ENCODE peak calls at places on chromosomes 12 and 14, in six cellular contexts. K is caudate nucleus; S is GM23248; W is CD4-positive, alpha-beta T cell; T is cardiac muscle cell; N is lung. P is an unnamed sample.

GRCh38 chr12:6946920-6947374 is 3.1 kb downstream of the C12orf57 start:
- DNase-seq in K (no peak), S (no peak), W (no peak), T (no peak), N (no peak), P (no peak)

GRCh38 chr12:94059394-94060368 is 88.7 kb upstream of the PLXNC1 start:
- DNase-seq in K (no peak), S (no peak), W (no peak), T (no peak), N (peak; percentile 43), P (no peak)

GRCh38 chr14:96304956-96305355 is 48.9 kb downstream of the BDKRB1 start:
- DNase-seq in K (no peak), S (no peak), W (no peak), T (peak; percentile 34), N (no peak), P (no peak)

GRCh38 chr14:61493239-61493638 is 171.9 kb downstream of the PRKCH start:
- DNase-seq in K (no peak), S (peak; percentile 94), W (no peak), T (no peak), N (no peak), P (no peak)

GRCh38 chr14:105742531-105742848 is 216.1 kb downstream of the TMEM121 start:
- DNase-seq in K (no peak), S (no peak), W (no peak), T (no peak), N (no peak), P (no peak)

GRCh38 chr12:118645219-118645618 is 268.9 kb downstream of the SUDS3 start:
- DNase-seq in K (no peak), S (peak; percentile 0), W (no peak), T (peak; percentile 91), N (no peak), P (no peak)

GRCh38 chr12:108854453-108855283 is 2.7 kb downstream of the SSH1 start:
- DNase-seq in K (no peak), S (peak; percentile 97), W (no peak), T (peak; percentile 38), N (no peak), P (peak; percentile 84)

GRCh38 chr12:18389820-18390219 is 128.5 kb downstream of the PIK3C2G start:
- DNase-seq in K (no peak), S (no peak), W (no peak), T (no peak), N (no peak), P (no peak)

GRCh38 chr12:88973998-88974397 is 378.3 kb downstream of the DUSP6 start:
- DNase-seq in K (no peak), S (no peak), W (no peak), T (no peak), N (no peak), P (no peak)

GRCh38 chr14:100289916-100290606 is 16.2 kb downstream of the SLC25A29 start:
- DNase-seq in K (no peak), S (no peak), W (no peak), T (peak; percentile 74), N (no peak), P (no peak)

GRCh38 chr14:100586153-100586519 is 1.1 kb downstream of the BEGAIN start:
- DNase-seq in K (no peak), S (peak; percentile 35), W (no peak), T (no peak), N (no peak), P (no peak)

GRCh38 chr12:63889236-63889635 is 44.7 kb downstream of the SRGAP1 start:
- DNase-seq in K (peak; percentile 43), S (peak; percentile 73), W (no peak), T (no peak), N (no peak), P (no peak)

GRCh38 chr12:118061011-118061875 is at the start of gene WSB2:
- DNase-seq in K (peak; percentile 67), S (peak; percentile 73), W (peak; percentile 43), T (peak; percentile 58), N (peak; percentile 76), P (no peak)

GRCh38 chr14:34742509-34743115 is 28.2 kb upstream of the CFL2 start:
- DNase-seq in K (no peak), S (no peak), W (no peak), T (no peak), N (peak; percentile 41), P (no peak)

GRCh38 chr14:85471156-85471555 is 58.8 kb upstream of the FLRT2 start:
- DNase-seq in K (no peak), S (peak; percentile 64), W (no peak), T (no peak), N (no peak), P (no peak)

GRCh38 chr12:51863921-51864700 is 15.6 kb upstream of the FIGNL2 start:
- DNase-seq in K (peak; percentile 10), S (peak; percentile 27), W (no peak), T (peak; percentile 86), N (no peak), P (no peak)

GRCh38 chr14:69133206-69134125 is 19.5 kb downstream of the DCAF5 start:
- DNase-seq in K (no peak), S (peak; percentile 87), W (no peak), T (no peak), N (no peak), P (no peak)

GRCh38 chr12:47121146-47121545 is 41.4 kb upstream of the AMIGO2 start:
- DNase-seq in K (no peak), S (peak; percentile 57), W (no peak), T (no peak), N (no peak), P (no peak)

GRCh38 chr12:47123730-47124129 is 44.0 kb upstream of the AMIGO2 start:
- DNase-seq in K (no peak), S (no peak), W (no peak), T (no peak), N (no peak), P (no peak)

GRCh38 chr12:47124451-47124850 is 44.7 kb upstream of the AMIGO2 start:
- DNase-seq in K (no peak), S (peak; percentile 50), W (no peak), T (no peak), N (no peak), P (no peak)

DNA sequence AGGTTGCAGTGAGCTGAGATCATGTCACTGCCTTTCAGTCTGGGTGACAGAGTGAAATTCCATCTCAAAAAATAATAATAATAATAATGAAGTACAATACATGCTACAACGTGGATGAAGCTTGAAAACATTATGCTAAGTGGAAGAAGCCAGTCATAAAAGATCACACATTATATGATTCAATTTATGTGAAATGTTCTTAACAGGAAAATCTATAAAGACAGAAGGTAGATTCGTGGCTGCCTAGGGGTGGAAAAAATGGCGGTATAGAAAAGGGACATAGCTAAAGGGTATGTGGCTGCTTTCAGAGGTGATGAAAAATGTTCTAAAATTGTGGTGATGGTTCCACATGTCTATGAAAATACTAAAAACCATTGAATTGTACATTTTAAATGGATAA is 41.0 kb upstream of the AMIGO2 start:
- DNase-seq in K (no peak), S (no peak), W (no peak), T (no peak), N (no peak), P (no peak)
- H3K27ac ChIP-seq in K (no peak overlapping the region), S (no peak overlapping the region), W (no peak overlapping the region), T (no peak overlapping the region), N (no peak overlapping the region), P (no peak overlapping the region)

DNA sequence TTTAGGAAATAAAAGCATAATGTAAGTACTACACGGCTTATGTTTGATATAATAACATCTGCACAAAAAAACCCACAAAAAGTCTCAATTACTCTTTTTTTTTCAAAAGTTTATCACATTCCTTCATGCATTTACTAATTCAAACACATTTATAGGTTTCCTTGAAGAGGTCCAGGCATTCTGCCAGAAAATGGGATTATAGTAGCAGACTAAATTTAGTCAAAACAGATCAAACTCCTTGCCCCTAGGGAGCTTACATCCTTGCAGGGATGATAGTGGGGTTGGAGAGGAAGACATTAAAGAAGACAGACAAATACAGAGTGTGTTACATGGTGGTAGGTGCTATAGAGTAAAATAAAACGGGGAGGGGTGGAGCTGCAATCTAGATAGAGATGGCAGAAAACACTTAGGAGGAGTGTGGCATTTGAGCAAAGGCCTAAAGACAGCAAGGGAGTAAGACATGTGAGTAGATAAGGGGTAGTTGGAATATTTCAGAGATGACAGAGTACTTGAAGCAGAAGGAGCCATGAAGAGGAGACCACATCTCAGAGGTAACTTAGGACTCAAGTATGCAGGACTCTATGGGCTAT is 266.9 kb downstream of the PPFIA2 start:
- DNase-seq in K (no peak), S (no peak), W (no peak), T (peak; percentile 59), N (no peak), P (no peak)
- H3K27ac ChIP-seq in K (no peak overlapping the region), S (no peak overlapping the region), W (no peak overlapping the region), T (peak overlapping the region; percentile 79), N (no peak overlapping the region), P (no peak overlapping the region)

GRCh38 chr12:27003421-27004311 is 10.5 kb downstream of the TM7SF3 start:
- DNase-seq in K (no peak), S (no peak), W (no peak), T (no peak), N (no peak), P (no peak)

GRCh38 chr12:27001663-27002062 is 12.5 kb downstream of the TM7SF3 start:
- DNase-seq in K (no peak), S (no peak), W (no peak), T (no peak), N (no peak), P (no peak)

GRCh38 chr12:27005495-27005894 is 8.7 kb downstream of the TM7SF3 start:
- DNase-seq in K (no peak), S (no peak), W (no peak), T (no peak), N (no peak), P (no peak)

GRCh38 chr12:27000962-27001361 is 13.2 kb downstream of the TM7SF3 start:
- DNase-seq in K (no peak), S (no peak), W (no peak), T (no peak), N (no peak), P (no peak)

GRCh38 chr12:27002141-27002540 is 12.0 kb downstream of the TM7SF3 start:
- DNase-seq in K (no peak), S (no peak), W (no peak), T (no peak), N (no peak), P (no peak)
- H3K27ac ChIP-seq in K (no peak overlapping the region), S (no peak overlapping the region), W (no peak overlapping the region), T (no peak overlapping the region), N (no peak overlapping the region), P (no peak overlapping the region)

GRCh38 chr14:103910262-103910935 is 17.9 kb upstream of the TDRD9 start:
- DNase-seq in K (peak; percentile 75), S (peak; percentile 81), W (peak; percentile 67), T (peak; percentile 95), N (peak; percentile 93), P (peak; percentile 70)
- H3K27ac ChIP-seq in K (no peak overlapping the region), S (no peak overlapping the region), W (peak overlapping the region; percentile 62), T (peak overlapping the region; percentile 61), N (peak overlapping the region; percentile 59), P (peak overlapping the region; percentile 15)

GRCh38 chr14:98227727-98228111 is 1044.3 kb downstream of the BCL11B start:
- DNase-seq in K (no peak), S (no peak), W (no peak), T (no peak), N (no peak), P (no peak)

GRCh38 chr14:98226411-98226810 is 1045.6 kb downstream of the BCL11B start:
- DNase-seq in K (no peak), S (no peak), W (no peak), T (no peak), N (no peak), P (no peak)

GRCh38 chr14:98229676-98230366 is 1042.2 kb downstream of the BCL11B start:
- DNase-seq in K (no peak), S (no peak), W (peak; percentile 38), T (no peak), N (no peak), P (no peak)

GRCh38 chr14:98231210-98231609 is 1040.8 kb downstream of the BCL11B start:
- DNase-seq in K (no peak), S (no peak), W (no peak), T (no peak), N (no peak), P (no peak)

GRCh38 chr14:98227000-98227726 is 1044.8 kb downstream of the BCL11B start:
- DNase-seq in K (no peak), S (no peak), W (peak; percentile 13), T (no peak), N (no peak), P (no peak)
- H3K27ac ChIP-seq in K (no peak overlapping the region), S (no peak overlapping the region), W (peak overlapping the region; percentile 65), T (no peak overlapping the region), N (no peak overlapping the region), P (no peak overlapping the region)